ENCODE peak calls at places on chromosomes 7 and 10, in four cellular contexts. H is IMR-90, Z is mesendoderm, O is neuronal stem cell. A is an unnamed sample.
A peak's percentile ranks its signal among the peaks of the same experiment; 100 is the strongest.

GRCh38 chr7:104207348-104207730 is 474 bp downstream of the ORC5 start:
- DNase-seq in H (peak; percentile 12), O (no peak), Z (peak; percentile 32), A (no peak)

GRCh38 chr10:77456414-77456813 is 181.2 kb downstream of the KCNMA1 start:
- DNase-seq in Z (no peak), H (peak; percentile 7), O (no peak), A (no peak)

GRCh38 chr10:11345224-11346054 is 266.0 kb downstream of the USP6NL start:
- DNase-seq in H (no peak), O (no peak), Z (peak; percentile 96), A (peak; percentile 64)

GRCh38 chr10:88756660-88757059 is 3.2 kb upstream of the LIPN start:
- DNase-seq in Z (no peak), O (no peak), H (no peak), A (no peak)

GRCh38 chr7:116525913-116526857 is 1.3 kb downstream of the CAV1 start:
- DNase-seq in H (peak; percentile 88), O (peak; percentile 71), Z (peak; percentile 86), A (peak; percentile 99)

GRCh38 chr7:50456371-50457123 is 6.4 kb upstream of the FIGNL1 start:
- DNase-seq in Z (no peak), O (no peak), H (no peak), A (no peak)

GRCh38 chr7:66626236-66626957 is 2.3 kb upstream of the KCTD7 start:
- DNase-seq in Z (peak; percentile 61), H (peak; percentile 80), O (no peak), A (peak; percentile 94)

GRCh38 chr7:29113384-29114102 is 32.8 kb downstream of the CPVL start:
- DNase-seq in Z (peak; percentile 82), H (no peak), O (no peak), A (peak; percentile 89)

GRCh38 chr7:156121956-156122355 is 309.7 kb upstream of the SHH start:
- DNase-seq in O (no peak), Z (no peak), H (no peak), A (no peak)

GRCh38 chr10:98041352-98042043 is 11.1 kb upstream of the CRTAC1 start:
- DNase-seq in Z (peak; percentile 81), O (peak; percentile 65), H (peak; percentile 39), A (peak; percentile 63)

GRCh38 chr7:155965010-155965409 is 152.7 kb upstream of the SHH start:
- DNase-seq in H (peak; percentile 26), Z (no peak), O (no peak), A (no peak)

GRCh38 chr7:101165075-101165957 is at the start of gene VGF:
- DNase-seq in H (peak; percentile 92), O (peak; percentile 95), Z (peak; percentile 97), A (peak; percentile 97)

GRCh38 chr10:32957341-32958084 is 517 bp downstream of the ITGB1 start:
- DNase-seq in O (peak; percentile 45), H (no peak), Z (peak; percentile 64), A (peak; percentile 64)

GRCh38 chr7:92255308-92255707 is 9.5 kb downstream of the ANKIB1 start:
- DNase-seq in O (no peak), H (peak; percentile 93), Z (peak; percentile 32), A (peak; percentile 15)

GRCh38 chr10:122464158-122464510 is 2.8 kb downstream of the HTRA1 start:
- DNase-seq in H (no peak), Z (no peak), O (no peak), A (no peak)

GRCh38 chr7:128849804-128850490 is 12.7 kb upstream of the ATP6V1F start:
- DNase-seq in O (no peak), H (no peak), Z (no peak), A (no peak)

GRCh38 chr10:46033602-46034011 is 3.2 kb upstream of the NCOA4 start:
- DNase-seq in H (peak; percentile 83), Z (peak; percentile 48), O (no peak), A (peak; percentile 68)

GRCh38 chr10:56269181-56269580 is 91.9 kb downstream of the ZWINT start:
- DNase-seq in O (no peak), Z (no peak), H (no peak), A (no peak)

GRCh38 chr7:2524808-2525140 is 5.2 kb downstream of the LFNG start:
- DNase-seq in Z (no peak), H (no peak), O (peak; percentile 91), A (no peak)

GRCh38 chr7:46414946-46415345 is 493.9 kb upstream of the IGFBP3 start:
- DNase-seq in O (no peak), H (no peak), Z (peak; percentile 33), A (no peak)

GRCh38 chr7:22872087-22872807 is 49.6 kb upstream of the TOMM7 start:
- DNase-seq in O (no peak), Z (no peak), H (no peak), A (no peak)

GRCh38 chr10:10677479-10677878 is 340.2 kb upstream of the CELF2 start:
- DNase-seq in Z (peak; percentile 88), O (peak; percentile 42), H (peak; percentile 80), A (peak; percentile 4)

GRCh38 chr10:97179731-97180366 is 5.9 kb downstream of the SLIT1 start:
- DNase-seq in H (no peak), Z (peak; percentile 90), O (peak; percentile 63), A (no peak)

GRCh38 chr10:86678999-86679792 is 10.9 kb downstream of the LDB3 start:
- DNase-seq in O (no peak), Z (no peak), H (no peak), A (no peak)

GRCh38 chr10:80900661-80901060 is 363.0 kb downstream of the SH2D4B start:
- DNase-seq in O (no peak), Z (no peak), H (no peak), A (no peak)

GRCh38 chr7:157715938-157716280 is 379.1 kb downstream of the DNAJB6 start:
- DNase-seq in Z (no peak), H (no peak), O (no peak), A (no peak)

GRCh38 chr7:34104992-34105391 is 199.7 kb downstream of the BMPER start:
- DNase-seq in H (peak; percentile 19), Z (no peak), O (no peak), A (peak; percentile 79)

GRCh38 chr7:146700015-146700560 is 583.5 kb downstream of the CNTNAP2 start:
- DNase-seq in H (no peak), O (no peak), Z (no peak), A (no peak)

GRCh38 chr7:148379693-148380092 is 210.9 kb upstream of the C7orf33 start:
- DNase-seq in H (no peak), O (no peak), Z (no peak), A (no peak)

GRCh38 chr7:149822353-149822943 is 15.7 kb upstream of the ZNF862 start:
- DNase-seq in Z (no peak), O (no peak), H (no peak), A (no peak)

GRCh38 chr10:57420881-57421280 is 846.8 kb downstream of the IPMK start:
- DNase-seq in O (no peak), Z (peak; percentile 27), H (no peak), A (no peak)

GRCh38 chr10:79260803-79261740 is 86.2 kb upstream of the PPIF start:
- DNase-seq in Z (peak; percentile 48), H (peak; percentile 80), O (no peak), A (no peak)

GRCh38 chr7:73397521-73397934 is 36.0 kb upstream of the FZD9 start:
- DNase-seq in H (no peak), O (peak; percentile 45), Z (peak; percentile 77), A (no peak)

GRCh38 chr7:43454936-43455518 is 127.9 kb upstream of the STK17A start:
- DNase-seq in O (peak; percentile 49), Z (peak; percentile 73), H (peak; percentile 42), A (no peak)

GRCh38 chr7:154842608-154843007 is 160.3 kb downstream of the PAXIP1 start:
- DNase-seq in Z (peak; percentile 37), H (no peak), O (no peak), A (peak; percentile 83)

GRCh38 chr10:100373298-100374136 is 26.5 kb downstream of the SCD start:
- DNase-seq in Z (peak; percentile 100), O (peak; percentile 97), H (peak; percentile 99), A (peak; percentile 100)
- H3K23ac ChIP-seq in Z (peak overlapping the region; percentile 97), O (peak overlapping the region; percentile 21), H (peak overlapping the region; percentile 96), A (no peak overlapping the region)

GRCh38 chr10:4678023-4678950 is 147.7 kb upstream of the AKR1E2 start:
- DNase-seq in Z (no peak), H (peak; percentile 91), O (no peak), A (no peak)
- H3K18ac ChIP-seq in Z (no peak overlapping the region), H (peak overlapping the region; percentile 79), O (no peak overlapping the region), A (no peak overlapping the region)

GRCh38 chr10:17476073-17476472 is 21.7 kb upstream of the ST8SIA6 start:
- DNase-seq in Z (no peak), H (no peak), O (no peak), A (peak; percentile 6)

GRCh38 chr10:17473228-17473950 is 19.0 kb upstream of the ST8SIA6 start:
- DNase-seq in O (no peak), H (no peak), Z (peak; percentile 66), A (no peak)

GRCh38 chr10:17475661-17476060 is 21.3 kb upstream of the ST8SIA6 start:
- DNase-seq in Z (no peak), H (no peak), O (no peak), A (peak; percentile 90)

GRCh38 chr10:17472481-17473227 is 18.3 kb upstream of the ST8SIA6 start:
- DNase-seq in Z (peak; percentile 77), O (no peak), H (no peak), A (no peak)

DNA sequence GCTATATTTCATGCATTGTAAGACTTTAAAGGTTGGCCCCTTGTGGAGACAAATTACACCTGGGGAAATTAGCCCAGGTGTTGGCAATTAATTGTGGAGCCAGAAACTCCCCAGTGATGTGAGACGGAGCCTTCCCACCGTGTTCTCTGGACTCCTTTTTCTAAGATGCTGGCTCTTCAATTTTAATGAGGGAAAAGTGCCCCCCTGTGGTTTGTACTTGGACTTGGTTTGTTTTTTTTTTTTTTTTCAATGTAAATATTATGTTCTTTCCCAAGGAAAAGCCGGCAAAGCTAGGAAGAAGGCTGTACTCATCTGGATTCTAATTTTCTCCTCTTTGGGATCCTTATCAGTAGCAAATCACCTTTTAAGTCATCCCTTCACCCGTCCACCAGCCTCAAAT is 20.2 kb upstream of the ST8SIA6 start:
- DNase-seq in H (peak; percentile 11), Z (peak; percentile 8), O (no peak), A (no peak)
- H3K23ac ChIP-seq in H (peak overlapping the region; percentile 89), Z (no peak overlapping the region), O (no peak overlapping the region), A (no peak overlapping the region)

GRCh38 chr7:132207211-132207610 is 369.1 kb downstream of the PLXNA4 start:
- DNase-seq in Z (no peak), O (no peak), H (no peak), A (no peak)
- H3K18ac ChIP-seq in Z (no peak overlapping the region), O (peak overlapping the region; percentile 82), H (no peak overlapping the region), A (no peak overlapping the region)

DNA sequence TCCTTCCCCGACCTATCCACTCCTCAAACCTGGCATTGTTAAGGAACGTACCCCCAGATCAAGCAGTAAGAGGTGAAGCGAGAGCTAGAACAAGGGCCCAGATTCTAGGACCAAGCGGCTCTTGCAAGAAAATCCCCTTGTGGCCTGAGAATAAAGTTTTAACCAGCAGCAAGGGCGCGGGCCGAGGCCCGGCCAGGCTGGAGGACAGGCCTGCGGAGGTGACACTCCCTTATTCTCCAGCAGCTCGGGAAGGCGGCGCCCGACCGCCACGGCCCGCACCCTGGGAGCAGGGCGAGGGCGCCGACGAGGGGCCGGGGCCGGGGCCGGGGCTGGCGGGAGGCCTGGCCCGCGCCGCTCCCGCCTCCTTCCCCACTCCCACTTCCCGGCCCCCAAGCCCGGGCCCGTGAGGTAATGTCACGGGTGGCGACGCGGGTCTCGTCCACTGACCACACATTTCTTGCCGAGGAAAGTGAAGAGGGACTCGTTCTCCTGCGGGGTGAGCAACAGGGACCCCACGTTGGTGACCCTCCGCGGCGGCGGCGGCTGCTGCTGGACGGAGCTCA is 551 bp downstream of the WASL start:
- DNase-seq in O (peak; percentile 27), H (peak; percentile 28), Z (peak; percentile 67), A (peak; percentile 68)
- H3K23ac ChIP-seq in O (peak overlapping the region; percentile 99), H (peak overlapping the region; percentile 93), Z (no peak overlapping the region), A (no peak overlapping the region)